ENCODE peak calls at places on chromosomes 5 and 9, in five cellular contexts. One of them, this sample, is unnamed.

GRCh38 chr9:108191065-108191464 is 664.7 kb downstream of the ACTL7B start:
- DNase-seq in RWPE1: no peak
- DNase-seq in breast epithelium: no peak
- DNase-seq in PC-9: no peak
- DNase-seq in sigmoid colon: no peak
- DNase-seq in this sample: no peak

GRCh38 chr5:127228540-127229184 is 61.9 kb upstream of the MEGF10 start:
- DNase-seq in RWPE1: peak; percentile 13
- DNase-seq in breast epithelium: no peak
- DNase-seq in PC-9: no peak
- DNase-seq in sigmoid colon: no peak
- DNase-seq in this sample: no peak

GRCh38 chr9:37902804-37903580 is 935 bp downstream of the SLC25A51 start:
- DNase-seq in RWPE1: peak; percentile 48
- DNase-seq in breast epithelium: no peak
- DNase-seq in PC-9: no peak
- DNase-seq in sigmoid colon: no peak
- DNase-seq in this sample: no peak

GRCh38 chr9:112784020-112784788 is 33.6 kb downstream of the SNX30 start:
- DNase-seq in RWPE1: no peak
- DNase-seq in breast epithelium: no peak
- DNase-seq in PC-9: no peak
- DNase-seq in sigmoid colon: no peak
- DNase-seq in this sample: no peak

GRCh38 chr9:85430659-85431370 is 310.9 kb downstream of the AGTPBP1 start:
- DNase-seq in RWPE1: no peak
- DNase-seq in breast epithelium: no peak
- DNase-seq in PC-9: no peak
- DNase-seq in sigmoid colon: no peak
- DNase-seq in this sample: no peak

GRCh38 chr5:163079618-163080017 is 357.8 kb upstream of the CCNG1 start:
- DNase-seq in RWPE1: no peak
- DNase-seq in breast epithelium: no peak
- DNase-seq in PC-9: no peak
- DNase-seq in sigmoid colon: no peak
- DNase-seq in this sample: no peak

GRCh38 chr9:91006046-91006445 is 204.4 kb downstream of the SYK start:
- DNase-seq in RWPE1: no peak
- DNase-seq in breast epithelium: no peak
- DNase-seq in PC-9: no peak
- DNase-seq in sigmoid colon: no peak
- DNase-seq in this sample: no peak

GRCh38 chr5:170591055-170591454 is 87.2 kb downstream of the KCNIP1 start:
- DNase-seq in RWPE1: no peak
- DNase-seq in breast epithelium: no peak
- DNase-seq in PC-9: no peak
- DNase-seq in sigmoid colon: peak; percentile 20
- DNase-seq in this sample: no peak

GRCh38 chr9:135349963-135350360 is 129.6 kb upstream of the PPP1R26 start:
- DNase-seq in RWPE1: no peak
- DNase-seq in breast epithelium: no peak
- DNase-seq in PC-9: no peak
- DNase-seq in sigmoid colon: no peak
- DNase-seq in this sample: no peak

GRCh38 chr9:92723299-92723625 is 41.4 kb downstream of the BICD2 start:
- DNase-seq in RWPE1: peak; percentile 89
- DNase-seq in breast epithelium: no peak
- DNase-seq in PC-9: no peak
- DNase-seq in sigmoid colon: no peak
- DNase-seq in this sample: peak; percentile 52

GRCh38 chr9:19057033-19057432 is 7.8 kb downstream of the RRAGA start:
- DNase-seq in RWPE1: no peak
- DNase-seq in breast epithelium: no peak
- DNase-seq in PC-9: no peak
- DNase-seq in sigmoid colon: no peak
- DNase-seq in this sample: no peak

GRCh38 chr9:107925756-107926297 is 436.3 kb upstream of the KLF4 start:
- DNase-seq in RWPE1: no peak
- DNase-seq in breast epithelium: no peak
- DNase-seq in PC-9: no peak
- DNase-seq in sigmoid colon: no peak
- DNase-seq in this sample: no peak

GRCh38 chr9:104858846-104859245 is 69.1 kb downstream of the ABCA1 start:
- DNase-seq in RWPE1: no peak
- DNase-seq in breast epithelium: no peak
- DNase-seq in PC-9: no peak
- DNase-seq in sigmoid colon: no peak
- DNase-seq in this sample: no peak

GRCh38 chr5:92800360-92800759 is 780.7 kb downstream of the NR2F1-AS1 start:
- DNase-seq in RWPE1: no peak
- DNase-seq in breast epithelium: no peak
- DNase-seq in PC-9: no peak
- DNase-seq in sigmoid colon: no peak
- DNase-seq in this sample: no peak

GRCh38 chr5:8033261-8033660 is 164.3 kb downstream of the MTRR start:
- DNase-seq in RWPE1: no peak
- DNase-seq in breast epithelium: no peak
- DNase-seq in PC-9: no peak
- DNase-seq in sigmoid colon: no peak
- DNase-seq in this sample: no peak

GRCh38 chr5:176619203-176619568 is 9.2 kb upstream of the GPRIN1 start:
- DNase-seq in RWPE1: peak; percentile 95
- DNase-seq in breast epithelium: no peak
- DNase-seq in PC-9: peak; percentile 54
- DNase-seq in sigmoid colon: no peak
- DNase-seq in this sample: peak; percentile 34

GRCh38 chr5:10387690-10388089 is 34.2 kb downstream of the MARCHF6 start:
- DNase-seq in RWPE1: no peak
- DNase-seq in breast epithelium: no peak
- DNase-seq in PC-9: no peak
- DNase-seq in sigmoid colon: no peak
- DNase-seq in this sample: no peak

GRCh38 chr5:122237906-122238305 is 74.1 kb upstream of the SNCAIP start:
- DNase-seq in RWPE1: no peak
- DNase-seq in breast epithelium: no peak
- DNase-seq in PC-9: no peak
- DNase-seq in sigmoid colon: no peak
- DNase-seq in this sample: no peak

GRCh38 chr9:125538092-125538473 is 168.9 kb downstream of the MAPKAP1 start:
- DNase-seq in RWPE1: peak; percentile 95
- DNase-seq in breast epithelium: no peak
- DNase-seq in PC-9: peak; percentile 88
- DNase-seq in sigmoid colon: no peak
- DNase-seq in this sample: no peak

GRCh38 chr9:36192196-36192595 is 1.5 kb downstream of the CLTA start:
- DNase-seq in RWPE1: peak; percentile 28
- DNase-seq in breast epithelium: no peak
- DNase-seq in PC-9: no peak
- DNase-seq in sigmoid colon: peak; percentile 18
- DNase-seq in this sample: no peak

GRCh38 chr9:120913673-120914266 is 12.8 kb downstream of the TRAF1 start:
- DNase-seq in RWPE1: peak; percentile 42
- DNase-seq in breast epithelium: no peak
- DNase-seq in PC-9: peak; percentile 22
- DNase-seq in sigmoid colon: no peak
- DNase-seq in this sample: no peak

GRCh38 chr9:22622823-22623222 is 176.2 kb downstream of the DMRTA1 start:
- DNase-seq in RWPE1: no peak
- DNase-seq in breast epithelium: no peak
- DNase-seq in PC-9: no peak
- DNase-seq in sigmoid colon: no peak
- DNase-seq in this sample: no peak

GRCh38 chr9:91847576-91847975 is 102.5 kb downstream of the ROR2 start:
- DNase-seq in RWPE1: no peak
- DNase-seq in breast epithelium: no peak
- DNase-seq in PC-9: no peak
- DNase-seq in sigmoid colon: no peak
- DNase-seq in this sample: no peak

GRCh38 chr5:108743344-108743743 is 4.4 kb upstream of the FER start:
- DNase-seq in RWPE1: no peak
- DNase-seq in breast epithelium: no peak
- DNase-seq in PC-9: no peak
- DNase-seq in sigmoid colon: no peak
- DNase-seq in this sample: no peak
- H3K27ac ChIP-seq in RWPE1: no peak overlapping the region
- H3K27ac ChIP-seq in breast epithelium: no peak overlapping the region
- H3K27ac ChIP-seq in PC-9: no peak overlapping the region
- H3K27ac ChIP-seq in sigmoid colon: no peak overlapping the region
- H3K27ac ChIP-seq in this sample: no peak overlapping the region

DNA sequence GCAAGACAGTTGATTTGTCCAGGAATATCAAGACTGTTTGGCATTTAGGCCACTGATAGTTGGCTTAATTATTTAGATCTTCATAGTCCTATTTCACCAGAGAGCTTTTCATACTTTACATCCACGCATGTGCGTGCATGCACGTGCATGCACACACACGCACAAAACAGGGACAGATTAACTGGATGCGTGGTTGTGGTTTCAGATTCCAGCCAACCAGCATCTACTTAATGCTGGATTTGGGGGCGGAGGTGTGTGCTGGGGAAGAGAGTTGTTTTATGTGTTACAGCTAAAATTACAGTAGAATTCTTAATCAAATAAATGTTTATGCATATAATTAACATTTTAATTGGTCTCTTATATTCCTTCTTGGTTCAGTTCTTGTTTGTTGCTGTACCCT is 7.3 kb downstream of the RNF14 start:
- DNase-seq in RWPE1: peak; percentile 51
- DNase-seq in breast epithelium: no peak
- DNase-seq in PC-9: no peak
- DNase-seq in sigmoid colon: no peak
- DNase-seq in this sample: no peak
- H3K27ac ChIP-seq in RWPE1: no peak overlapping the region
- H3K27ac ChIP-seq in breast epithelium: no peak overlapping the region
- H3K27ac ChIP-seq in PC-9: no peak overlapping the region
- H3K27ac ChIP-seq in sigmoid colon: no peak overlapping the region
- H3K27ac ChIP-seq in this sample: no peak overlapping the region

DNA sequence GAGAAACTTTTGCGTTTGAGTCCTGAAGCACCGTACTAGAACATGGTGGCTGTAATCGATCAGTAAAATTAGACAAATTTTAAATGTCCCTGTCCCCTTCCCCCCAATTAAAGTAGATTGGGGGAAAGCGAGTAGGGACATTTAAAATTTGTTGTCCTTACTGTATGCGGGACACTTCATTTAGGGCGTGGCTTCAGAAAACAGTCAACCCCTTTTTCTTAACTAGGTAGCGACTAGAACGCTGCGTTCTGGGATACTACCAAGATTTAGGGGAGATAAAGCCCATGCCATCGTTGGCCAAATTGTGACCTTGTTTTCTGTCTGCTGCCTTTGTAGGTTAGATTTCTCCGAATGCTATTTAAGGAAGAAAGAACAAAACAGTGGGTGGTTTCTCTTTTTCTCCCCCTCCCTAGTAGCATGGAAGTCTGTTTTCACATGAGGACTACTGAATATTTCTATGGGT is 1.2 kb downstream of the CKS2 start:
- DNase-seq in RWPE1: no peak
- DNase-seq in breast epithelium: no peak
- DNase-seq in PC-9: peak; percentile 7
- DNase-seq in sigmoid colon: no peak
- DNase-seq in this sample: no peak
- H3K27ac ChIP-seq in RWPE1: no peak overlapping the region
- H3K27ac ChIP-seq in breast epithelium: no peak overlapping the region
- H3K27ac ChIP-seq in PC-9: peak overlapping the region; percentile 93
- H3K27ac ChIP-seq in sigmoid colon: no peak overlapping the region
- H3K27ac ChIP-seq in this sample: no peak overlapping the region

DNA sequence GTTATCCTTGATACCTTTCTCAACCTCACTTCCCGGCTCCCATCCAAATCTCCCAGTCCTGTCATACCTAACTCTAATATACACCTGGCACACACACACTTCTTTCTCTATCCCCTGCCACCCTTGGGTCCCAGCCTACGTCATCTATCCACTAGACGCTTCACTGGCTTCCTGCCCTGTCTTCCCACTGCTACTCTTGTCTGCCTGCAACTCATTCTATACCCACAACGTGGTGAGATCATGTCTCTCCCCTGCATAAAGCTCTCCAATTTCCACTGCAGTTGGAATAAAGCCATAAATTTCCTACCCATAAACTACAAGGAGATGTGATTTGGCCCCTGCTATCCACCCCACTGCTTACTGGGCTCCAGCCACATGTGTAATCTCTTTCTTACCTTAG is 93.5 kb downstream of the JMY start:
- DNase-seq in RWPE1: no peak
- DNase-seq in breast epithelium: no peak
- DNase-seq in PC-9: no peak
- DNase-seq in sigmoid colon: no peak
- DNase-seq in this sample: no peak
- H3K27ac ChIP-seq in RWPE1: no peak overlapping the region
- H3K27ac ChIP-seq in breast epithelium: no peak overlapping the region
- H3K27ac ChIP-seq in PC-9: no peak overlapping the region
- H3K27ac ChIP-seq in sigmoid colon: no peak overlapping the region
- H3K27ac ChIP-seq in this sample: no peak overlapping the region

DNA sequence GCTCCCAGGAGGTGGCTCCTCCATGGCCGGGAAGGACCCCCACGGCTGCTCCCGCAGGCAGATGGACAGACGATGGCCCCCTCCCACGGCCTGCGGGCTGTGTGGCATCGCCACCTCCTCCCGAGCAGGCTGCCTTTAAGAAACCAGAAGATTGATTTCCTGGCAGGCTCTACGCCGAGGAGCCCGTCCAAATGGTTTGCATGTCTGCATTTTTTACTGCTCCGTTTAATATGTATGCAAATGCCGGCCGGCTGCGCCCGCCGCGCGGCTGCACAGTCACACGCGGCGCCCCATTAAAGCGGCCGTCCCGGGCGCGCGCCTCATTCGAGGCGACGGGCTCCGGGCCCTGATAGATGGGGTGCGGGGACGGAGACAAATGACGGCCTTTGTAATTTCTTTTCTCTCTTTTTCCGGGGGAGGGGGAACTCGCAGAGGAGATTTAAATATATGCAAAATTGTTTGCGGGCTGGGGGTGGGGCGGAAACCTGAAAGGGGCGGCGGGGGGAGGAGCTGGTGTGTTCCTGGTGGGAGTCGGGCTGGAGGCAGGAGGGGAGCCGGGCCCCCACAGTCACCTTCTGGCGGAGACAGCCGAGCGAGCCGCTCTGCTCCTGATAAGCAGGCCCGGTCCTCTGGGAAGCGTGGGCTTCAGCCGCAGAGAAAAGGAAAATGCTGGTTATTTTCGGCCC is 158.7 kb upstream of the IER5L start:
- DNase-seq in RWPE1: no peak
- DNase-seq in breast epithelium: no peak
- DNase-seq in PC-9: no peak
- DNase-seq in sigmoid colon: no peak
- DNase-seq in this sample: no peak
- H3K27ac ChIP-seq in RWPE1: peak overlapping the region; percentile 100
- H3K27ac ChIP-seq in breast epithelium: peak overlapping the region; percentile 98
- H3K27ac ChIP-seq in PC-9: no peak overlapping the region
- H3K27ac ChIP-seq in sigmoid colon: peak overlapping the region; percentile 30
- H3K27ac ChIP-seq in this sample: peak overlapping the region; percentile 33

DNA sequence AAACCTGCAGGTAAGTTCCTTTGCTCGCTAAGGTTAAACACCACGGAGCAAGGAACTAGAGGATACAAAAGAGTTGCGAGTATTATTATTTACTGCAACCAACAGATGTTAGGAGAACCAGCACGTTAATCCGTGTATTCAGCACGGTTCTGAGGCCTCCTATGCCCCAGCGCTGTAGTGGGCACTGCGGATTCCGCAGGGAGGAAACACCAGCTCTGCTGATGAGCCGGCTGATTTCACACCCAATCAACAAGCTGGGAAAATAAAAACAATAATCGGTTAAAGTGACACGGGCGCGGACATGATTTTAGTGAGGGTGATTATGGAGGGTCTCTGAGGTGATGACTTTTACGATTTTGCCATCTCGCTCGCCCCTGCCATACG is 689 bp upstream of the PRELID2 start:
- DNase-seq in RWPE1: no peak
- DNase-seq in breast epithelium: no peak
- DNase-seq in PC-9: no peak
- DNase-seq in sigmoid colon: no peak
- DNase-seq in this sample: no peak
- H3K27ac ChIP-seq in RWPE1: peak overlapping the region; percentile 75
- H3K27ac ChIP-seq in breast epithelium: peak overlapping the region; percentile 63
- H3K27ac ChIP-seq in PC-9: peak overlapping the region; percentile 35
- H3K27ac ChIP-seq in sigmoid colon: peak overlapping the region; percentile 70
- H3K27ac ChIP-seq in this sample: peak overlapping the region; percentile 42

This sample was measured in substantia nigra.